ENCODE peak calls at places on chromosome 5, in five cellular contexts. R, E, C, Z and H are unnamed samples.

GRCh38 chr5:92505925-92506324 is 1075.1 kb downstream of the NR2F1-AS1 start:
- DNase-seq in R (no peak), E (no peak), C (no peak), Z (peak), H (no peak)

GRCh38 chr5:14284366-14285148 is 141.4 kb downstream of the TRIO start:
- DNase-seq in R (no peak), E (no peak), C (no peak), Z (no peak), H (no peak)

GRCh38 chr5:178249191-178249989 is 16.8 kb upstream of the PHYKPL start:
- DNase-seq in R (no peak), E (no peak), C (no peak), Z (peak), H (no peak)

GRCh38 chr5:180873628-180874520 is 12.8 kb upstream of the ZFP62 start:
- DNase-seq in R (no peak), E (peak), C (no peak), Z (peak), H (no peak)

GRCh38 chr5:173826179-173826920 is 61.8 kb upstream of the CPEB4 start:
- DNase-seq in R (no peak), E (no peak), C (no peak), Z (no peak), H (no peak)

GRCh38 chr5:29960323-29960722 is 1233.2 kb upstream of the CDH6 start:
- DNase-seq in R (no peak), E (no peak), C (no peak), Z (no peak), H (no peak)

GRCh38 chr5:124692324-124692723 is 54.1 kb downstream of the ZNF608 start:
- DNase-seq in R (no peak), E (no peak), C (no peak), Z (peak), H (no peak)

GRCh38 chr5:157520911-157521703 is 54.5 kb downstream of the ADAM19 start:
- DNase-seq in R (no peak), E (no peak), C (no peak), Z (peak), H (peak)

GRCh38 chr5:35009657-35010056 is 38.1 kb downstream of the AGXT2 start:
- DNase-seq in R (no peak), E (no peak), C (no peak), Z (peak), H (no peak)

GRCh38 chr5:140165921-140166270 is 9.1 kb upstream of the CYSTM1 start:
- DNase-seq in R (no peak), E (no peak), C (no peak), Z (no peak), H (no peak)

GRCh38 chr5:74598731-74599624 is 41.5 kb downstream of the ENC1 start:
- DNase-seq in R (no peak), E (no peak), C (no peak), Z (peak), H (no peak)

GRCh38 chr5:78597068-78597857 is 51.3 kb downstream of the LHFPL2 start:
- DNase-seq in R (no peak), E (no peak), C (no peak), Z (peak), H (no peak)

GRCh38 chr5:64497390-64497789 is 8.4 kb upstream of the RGS7BP start:
- DNase-seq in R (no peak), E (no peak), C (no peak), Z (peak), H (no peak)

GRCh38 chr5:140677947-140678346 is 4.6 kb upstream of the DND1 start:
- DNase-seq in R (no peak), E (no peak), C (no peak), Z (no peak), H (no peak)

GRCh38 chr5:147567917-147568598 is 58.2 kb upstream of the DPYSL3 start:
- DNase-seq in R (no peak), E (no peak), C (no peak), Z (peak), H (no peak)

GRCh38 chr5:94433393-94434149 is 184.8 kb downstream of the KIAA0825 start:
- DNase-seq in R (no peak), E (peak), C (no peak), Z (peak), H (no peak)

GRCh38 chr5:134438268-134438622 is 26.6 kb upstream of the CDKN2AIPNL start:
- DNase-seq in R (no peak), E (no peak), C (no peak), Z (peak), H (no peak)

GRCh38 chr5:133675376-133676154 is 63.2 kb upstream of the FSTL4 start:
- DNase-seq in R (no peak), E (no peak), C (no peak), Z (no peak), H (peak)

GRCh38 chr5:163889369-163889768 is 383.9 kb downstream of the MAT2B start:
- DNase-seq in R (no peak), E (peak), C (no peak), Z (peak), H (no peak)

GRCh38 chr5:44233691-44234090 is 155.5 kb downstream of the FGF10 start:
- DNase-seq in R (no peak), E (no peak), C (no peak), Z (no peak), H (no peak)

GRCh38 chr5:123487298-123487697 is 24.7 kb upstream of the CSNK1G3 start:
- DNase-seq in R (no peak), E (no peak), C (peak), Z (peak), H (no peak)

GRCh38 chr5:3009605-3010004 is 258.1 kb upstream of the IRX2 start:
- DNase-seq in R (no peak), E (no peak), C (no peak), Z (no peak), H (peak)

GRCh38 chr5:102218159-102218558 is 77.9 kb downstream of the SLCO4C1 start:
- DNase-seq in R (no peak), E (no peak), C (no peak), Z (no peak), H (no peak)

GRCh38 chr5:78920604-78921003 is 64.5 kb downstream of the ARSB start:
- DNase-seq in R (no peak), E (no peak), C (peak), Z (peak), H (no peak)

GRCh38 chr5:162128117-162128516 is 60.5 kb downstream of the GABRG2 start:
- DNase-seq in R (no peak), E (no peak), C (no peak), Z (no peak), H (no peak)

GRCh38 chr5:179393078-179393477 is 47.8 kb upstream of the ADAMTS2 start:
- DNase-seq in R (no peak), E (no peak), C (no peak), Z (peak), H (peak)

GRCh38 chr5:139678751-139679750 is 30.9 kb downstream of the CXXC5 start:
- DNase-seq in R (no peak), E (no peak), C (no peak), Z (peak), H (no peak)

GRCh38 chr5:164207646-164208045 is 702.2 kb downstream of the MAT2B start:
- DNase-seq in R (no peak), E (no peak), C (no peak), Z (no peak), H (no peak)

GRCh38 chr5:107794731-107795130 is 124.0 kb upstream of the EFNA5 start:
- DNase-seq in R (no peak), E (no peak), C (no peak), Z (peak), H (no peak)

GRCh38 chr5:132086277-132086794 is 12.7 kb downstream of the CSF2 start:
- DNase-seq in R (no peak), E (no peak), C (no peak), Z (peak), H (no peak)

GRCh38 chr5:179192185-179192890 is 132.2 kb downstream of the ZNF354C start:
- DNase-seq in R (no peak), E (no peak), C (no peak), Z (no peak), H (no peak)

GRCh38 chr5:181246276-181247050 is 2.8 kb upstream of the RACK1 start:
- DNase-seq in R (peak), E (peak), C (peak), Z (peak), H (peak)

GRCh38 chr5:141951341-141951781 is 6.6 kb downstream of the PCDH12 start:
- DNase-seq in R (no peak), E (no peak), C (peak), Z (no peak), H (no peak)
- H3K4me3 ChIP-seq in R (no peak), E (no peak), C (no peak), Z (no peak), H (peak)

GRCh38 chr5:15304914-15305834 is 194.8 kb upstream of the FBXL7 start:
- DNase-seq in R (no peak), E (no peak), C (no peak), Z (no peak), H (no peak)
- TF ChIP-seq CTCF in R (no peak), E (no peak), C (no peak), Z (no peak), H (no peak)

DNA sequence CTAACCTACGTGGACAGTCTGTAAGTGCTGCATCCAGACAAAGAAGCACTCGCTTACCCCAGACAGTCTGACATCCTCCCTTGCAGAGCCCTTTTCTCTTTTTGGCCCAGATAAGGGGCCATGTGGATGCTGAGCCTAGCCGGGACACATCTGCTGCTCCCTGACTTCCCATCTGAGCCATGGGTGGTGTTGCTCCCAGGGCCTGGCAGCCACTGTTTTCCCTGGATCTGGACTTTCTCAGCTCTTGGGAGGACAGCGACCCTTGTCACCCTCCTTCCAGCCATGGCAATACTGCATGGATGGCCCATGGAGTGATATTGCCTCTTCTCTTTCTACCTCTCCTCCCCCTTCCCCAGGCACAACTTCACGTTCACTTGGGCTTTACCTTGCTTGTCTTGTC is 4.2 kb downstream of the NEURL1B start:
- DNase-seq in R (no peak), E (no peak), C (peak), Z (no peak), H (no peak)
- H3K27ac ChIP-seq in R (no peak), E (no peak), C (peak), Z (no peak), H (peak)

DNA sequence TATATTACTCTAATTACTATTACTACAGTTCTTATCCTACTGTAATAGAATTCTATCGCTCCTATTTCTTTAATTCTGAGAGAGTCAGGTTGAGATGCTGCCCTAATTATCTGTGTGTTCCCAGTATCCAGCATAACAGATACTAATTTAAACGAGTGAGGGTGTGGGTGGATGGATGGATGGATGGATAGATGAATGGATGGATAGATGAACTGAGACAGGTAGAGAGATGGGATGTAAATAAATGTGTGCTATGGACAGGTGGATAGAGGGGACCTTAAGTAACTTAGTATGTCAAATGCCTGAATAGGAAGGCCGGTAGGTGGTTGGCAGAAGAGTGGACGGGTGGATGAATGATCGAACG is 143.6 kb upstream of the ADRA1B start:
- DNase-seq in R (no peak), E (no peak), C (no peak), Z (no peak), H (no peak)
- H3K4me3 ChIP-seq in R (peak), E (peak), C (no peak), Z (no peak), H (peak)